ENCODE peak calls at places on chromosomes 6 and 20, in four cellular contexts. One of them, this sample, is unnamed.
A peak's percentile ranks its signal among the peaks of the same experiment; 100 is the strongest.

GRCh38 chr20:6501061-6501460 is 266.4 kb upstream of the BMP2 start:
- DNase-seq in left lung: no peak
- DNase-seq in lung: no peak
- DNase-seq in ascending aorta: no peak
- DNase-seq in this sample: peak; percentile 85

GRCh38 chr6:27890351-27891299 is 21.6 kb downstream of the OR2B2 start:
- DNase-seq in left lung: peak; percentile 79
- DNase-seq in lung: no peak
- DNase-seq in ascending aorta: no peak
- DNase-seq in this sample: peak; percentile 90

GRCh38 chr20:63499333-63499969 is 568 bp upstream of the EEF1A2 start:
- DNase-seq in left lung: no peak
- DNase-seq in lung: no peak
- DNase-seq in ascending aorta: no peak
- DNase-seq in this sample: no peak

GRCh38 chr6:84892666-84893065 is 128.3 kb upstream of the TBX18 start:
- DNase-seq in left lung: no peak
- DNase-seq in lung: no peak
- DNase-seq in ascending aorta: no peak
- DNase-seq in this sample: peak; percentile 9

GRCh38 chr6:45808041-45808440 is 207.6 kb downstream of the CLIC5 start:
- DNase-seq in left lung: no peak
- DNase-seq in lung: no peak
- DNase-seq in ascending aorta: no peak
- DNase-seq in this sample: no peak

GRCh38 chr6:84284428-84285033 is 57.1 kb upstream of the CEP162 start:
- DNase-seq in left lung: no peak
- DNase-seq in lung: no peak
- DNase-seq in ascending aorta: no peak
- DNase-seq in this sample: no peak

GRCh38 chr6:111605100-111605748 is 454 bp downstream of the TRAF3IP2 start:
- DNase-seq in left lung: peak; percentile 69
- DNase-seq in lung: peak; percentile 67
- DNase-seq in ascending aorta: peak; percentile 93
- DNase-seq in this sample: no peak

GRCh38 chr6:123393333-123393732 is 243.4 kb downstream of the TRDN start:
- DNase-seq in left lung: no peak
- DNase-seq in lung: no peak
- DNase-seq in ascending aorta: no peak
- DNase-seq in this sample: no peak

GRCh38 chr6:72976389-72976900 is 248.9 kb downstream of the KHDC1L start:
- DNase-seq in left lung: no peak
- DNase-seq in lung: no peak
- DNase-seq in ascending aorta: no peak
- DNase-seq in this sample: no peak

GRCh38 chr6:44265003-44265842 is at the start of gene NFKBIE:
- DNase-seq in left lung: peak; percentile 96
- DNase-seq in lung: peak; percentile 91
- DNase-seq in ascending aorta: peak; percentile 98
- DNase-seq in this sample: peak; percentile 74

GRCh38 chr6:10084276-10084993 is 330.4 kb downstream of the TFAP2A start:
- DNase-seq in left lung: no peak
- DNase-seq in lung: no peak
- DNase-seq in ascending aorta: no peak
- DNase-seq in this sample: no peak

GRCh38 chr6:109406196-109406595 is 23.9 kb upstream of the CD164 start:
- DNase-seq in left lung: no peak
- DNase-seq in lung: no peak
- DNase-seq in ascending aorta: peak; percentile 30
- DNase-seq in this sample: no peak

GRCh38 chr20:45452238-45452637 is 17.3 kb upstream of the WFDC2 start:
- DNase-seq in left lung: no peak
- DNase-seq in lung: no peak
- DNase-seq in ascending aorta: no peak
- DNase-seq in this sample: no peak

GRCh38 chr20:45448250-45448649 is 21.3 kb upstream of the WFDC2 start:
- DNase-seq in left lung: no peak
- DNase-seq in lung: no peak
- DNase-seq in ascending aorta: no peak
- DNase-seq in this sample: no peak

GRCh38 chr20:45449528-45449927 is 20.0 kb upstream of the WFDC2 start:
- DNase-seq in left lung: no peak
- DNase-seq in lung: no peak
- DNase-seq in ascending aorta: no peak
- DNase-seq in this sample: no peak

GRCh38 chr20:45452772-45453171 is 16.8 kb upstream of the WFDC2 start:
- DNase-seq in left lung: no peak
- DNase-seq in lung: no peak
- DNase-seq in ascending aorta: no peak
- DNase-seq in this sample: no peak

GRCh38 chr20:45450097-45450818 is 19.3 kb upstream of the WFDC2 start:
- DNase-seq in left lung: no peak
- DNase-seq in lung: no peak
- DNase-seq in ascending aorta: no peak
- DNase-seq in this sample: no peak
- TF ChIP-seq CTCF in left lung: peak; percentile 58
- TF ChIP-seq CTCF in lung: peak; percentile 46
- TF ChIP-seq CTCF in ascending aorta: peak; percentile 22
- TF ChIP-seq CTCF in this sample: peak; percentile 55

GRCh38 chr6:36222924-36223323 is 26.4 kb downstream of the BRPF3 start:
- DNase-seq in left lung: no peak
- DNase-seq in lung: no peak
- DNase-seq in ascending aorta: no peak
- DNase-seq in this sample: no peak
- H3K36me3 ChIP-seq in left lung: no peaks in the 10 kb centered on the region
- H3K36me3 ChIP-seq in lung: peaks cover 26% of the 10 kb centered on the region
- H3K36me3 ChIP-seq in ascending aorta: peaks cover 47% of the 10 kb centered on the region
- H3K36me3 ChIP-seq in this sample: peaks cover 2% of the 10 kb centered on the region

DNA sequence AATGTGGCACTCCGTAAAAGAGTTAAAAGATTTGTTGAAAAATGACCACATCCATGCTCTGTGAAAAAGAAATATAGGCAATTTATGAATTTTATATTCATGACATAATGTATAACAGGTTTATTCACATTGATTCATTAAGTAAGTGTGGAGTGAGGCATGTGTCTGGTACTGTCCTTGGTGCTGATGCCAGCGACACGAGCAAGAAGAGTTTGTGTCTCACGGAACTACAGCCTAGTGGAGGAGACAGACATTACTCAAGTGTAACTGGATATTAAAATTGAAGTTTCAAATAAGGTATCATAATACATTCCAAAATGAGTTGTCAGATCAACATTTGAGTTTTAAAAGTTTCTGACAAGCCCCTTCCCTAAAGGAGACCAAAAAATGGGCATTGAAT is 158.2 kb upstream of the PRND start:
- DNase-seq in left lung: no peak
- DNase-seq in lung: no peak
- DNase-seq in ascending aorta: no peak
- DNase-seq in this sample: no peak
- TF ChIP-seq CTCF in left lung: no peak
- TF ChIP-seq CTCF in lung: no peak
- TF ChIP-seq CTCF in ascending aorta: no peak
- TF ChIP-seq CTCF in this sample: peak; percentile 22

GRCh38 chr6:170347091-170347490 is 40.5 kb downstream of the FAM120B start:
- DNase-seq in left lung: no peak
- DNase-seq in lung: no peak
- DNase-seq in ascending aorta: no peak
- DNase-seq in this sample: peak; percentile 4
- H3K36me3 ChIP-seq in left lung: no peaks in the 10 kb centered on the region
- H3K36me3 ChIP-seq in lung: peaks cover 18% of the 10 kb centered on the region
- H3K36me3 ChIP-seq in ascending aorta: peaks cover 28% of the 10 kb centered on the region
- H3K36me3 ChIP-seq in this sample: peaks cover 3% of the 10 kb centered on the region

GRCh38 chr20:39107741-39108140 is 145.6 kb downstream of the DHX35 start:
- DNase-seq in left lung: no peak
- DNase-seq in lung: no peak
- DNase-seq in ascending aorta: no peak
- DNase-seq in this sample: no peak
- TF ChIP-seq CTCF in left lung: no peak
- TF ChIP-seq CTCF in lung: no peak
- TF ChIP-seq CTCF in ascending aorta: no peak
- TF ChIP-seq CTCF in this sample: no peak

This sample was measured in kidney epithelial cell.